ENCODE peak calls at places on chromosome 12, in eight cellular contexts. V, Z, U, Y, B, F, W and X are unnamed samples.

GRCh38 chr12:29350080-29350479 is 30.9 kb downstream of the ERGIC2 start:
- DNase-seq in V (peak; percentile 36), Z (no peak), U (peak; percentile 94), Y (no peak), B (peak; percentile 22), F (peak; percentile 64), W (no peak), X (no peak)

GRCh38 chr12:24447678-24448077 is 498.2 kb upstream of the SOX5 start:
- DNase-seq in V (no peak), Z (no peak), U (no peak), Y (no peak), B (no peak), F (no peak), W (no peak), X (no peak)

GRCh38 chr12:3202734-3203446 is 125.7 kb downstream of the TSPAN9 start:
- DNase-seq in V (peak; percentile 34), Z (peak; percentile 62), U (peak; percentile 64), Y (peak; percentile 81), B (peak; percentile 47), F (peak; percentile 61), W (peak; percentile 76), X (no peak)

GRCh38 chr12:2544213-2544612 is 250.6 kb upstream of the FKBP4 start:
- DNase-seq in V (no peak), Z (no peak), U (no peak), Y (no peak), B (no peak), F (no peak), W (no peak), X (no peak)

GRCh38 chr12:13801543-13801942 is 179.9 kb downstream of the GRIN2B start:
- DNase-seq in V (no peak), Z (no peak), U (no peak), Y (no peak), B (no peak), F (no peak), W (no peak), X (no peak)

GRCh38 chr12:125081427-125081826 is 16.2 kb downstream of the AACS start:
- DNase-seq in V (no peak), Z (no peak), U (no peak), Y (no peak), B (no peak), F (no peak), W (no peak), X (no peak)

GRCh38 chr12:31590730-31591307 is at the start of gene DENND5B:
- DNase-seq in V (peak; percentile 61), Z (peak; percentile 70), U (peak; percentile 42), Y (peak; percentile 65), B (peak; percentile 78), F (peak; percentile 87), W (peak; percentile 92), X (peak; percentile 70)

GRCh38 chr12:69239922-69240624 is 704 bp downstream of the CPSF6 start:
- DNase-seq in V (peak; percentile 15), Z (peak; percentile 66), U (peak; percentile 29), Y (peak; percentile 56), B (peak; percentile 57), F (peak; percentile 72), W (peak; percentile 81), X (peak; percentile 54)

GRCh38 chr12:22729898-22730443 is 105.0 kb downstream of the ETNK1 start:
- DNase-seq in V (peak; percentile 80), Z (peak; percentile 40), U (no peak), Y (no peak), B (no peak), F (peak; percentile 71), W (no peak), X (no peak)

GRCh38 chr12:58309806-58310205 is 368.4 kb downstream of the ATP23 start:
- DNase-seq in V (no peak), Z (no peak), U (peak; percentile 43), Y (no peak), B (no peak), F (no peak), W (no peak), X (no peak)

GRCh38 chr12:53969588-53970259 is 3.2 kb upstream of the HOXC11 start:
- DNase-seq in V (no peak), Z (no peak), U (no peak), Y (no peak), B (no peak), F (no peak), W (no peak), X (no peak)

GRCh38 chr12:1812650-1813302 is 7.6 kb upstream of the LRTM2 start:
- DNase-seq in V (peak; percentile 48), Z (no peak), U (no peak), Y (no peak), B (no peak), F (peak; percentile 36), W (no peak), X (peak; percentile 63)

GRCh38 chr12:103247531-103247930 is 248.2 kb downstream of the C12orf42 start:
- DNase-seq in V (no peak), Z (no peak), U (no peak), Y (no peak), B (no peak), F (no peak), W (no peak), X (no peak)

GRCh38 chr12:52867636-52868035 is 18.8 kb upstream of the KRT78 start:
- DNase-seq in V (no peak), Z (no peak), U (no peak), Y (peak; percentile 73), B (peak; percentile 76), F (peak; percentile 15), W (no peak), X (no peak)

GRCh38 chr12:107801150-107801549 is 26.6 kb downstream of the ASCL4 start:
- DNase-seq in V (peak; percentile 39), Z (no peak), U (no peak), Y (no peak), B (no peak), F (peak; percentile 14), W (no peak), X (no peak)

GRCh38 chr12:54393350-54393655 is 8.8 kb upstream of the ZNF385A start:
- DNase-seq in V (no peak), Z (no peak), U (no peak), Y (no peak), B (no peak), F (no peak), W (peak; percentile 52), X (no peak)

GRCh38 chr12:77983859-77984258 is 153.2 kb downstream of the NAV3 start:
- DNase-seq in V (no peak), Z (no peak), U (no peak), Y (no peak), B (no peak), F (no peak), W (no peak), X (no peak)
- H3K4me2 ChIP-seq in V (no peak overlapping the region), Z (no peak overlapping the region), U (no peak overlapping the region), Y (no peak overlapping the region), B (no peak overlapping the region), F (no peak overlapping the region), W (no peak overlapping the region), X (no peak overlapping the region)

DNA sequence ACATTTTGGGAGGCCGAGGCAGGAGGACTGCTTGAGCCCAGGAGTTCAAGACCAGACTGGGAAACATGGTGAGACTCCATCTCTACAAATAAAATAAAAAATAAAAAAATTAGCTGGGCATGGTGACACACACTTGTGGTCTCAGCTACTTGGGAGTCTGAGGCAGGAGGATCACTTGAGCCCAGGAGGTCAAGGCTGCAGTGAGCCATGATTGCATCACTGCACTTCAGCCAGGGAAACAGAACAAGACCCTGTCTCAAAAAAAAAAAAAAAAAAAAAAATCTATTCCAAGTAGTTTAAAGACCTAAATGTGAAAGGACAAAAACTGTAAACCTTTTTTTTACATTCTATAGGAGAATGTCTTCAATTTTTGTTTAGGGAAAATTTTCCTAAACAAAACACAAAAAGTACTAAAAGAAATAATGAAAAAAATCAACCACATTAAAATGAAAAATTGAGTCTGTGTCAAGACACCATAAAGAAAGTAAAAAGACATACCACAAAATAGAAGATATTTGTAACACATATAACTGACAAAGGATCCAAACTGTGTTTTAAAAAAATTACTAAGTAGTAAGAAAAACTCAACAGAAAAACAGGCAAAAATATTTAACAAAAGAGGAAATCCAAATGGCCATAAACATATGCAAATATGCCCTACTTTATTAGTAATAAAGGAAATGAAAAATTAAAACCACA is 17.0 kb downstream of the TMEM116 start:
- DNase-seq in V (no peak), Z (no peak), U (no peak), Y (no peak), B (no peak), F (no peak), W (no peak), X (no peak)
- H3K4me1 ChIP-seq in V (peaks cover 2% of the 10 kb centered on the region), Z (no peaks in the 10 kb centered on the region), U (peaks cover 5% of the 10 kb centered on the region), Y (no peaks in the 10 kb centered on the region), B (peaks cover 3% of the 10 kb centered on the region), F (no peaks in the 10 kb centered on the region), W (no peaks in the 10 kb centered on the region), X (no peaks in the 10 kb centered on the region)

DNA sequence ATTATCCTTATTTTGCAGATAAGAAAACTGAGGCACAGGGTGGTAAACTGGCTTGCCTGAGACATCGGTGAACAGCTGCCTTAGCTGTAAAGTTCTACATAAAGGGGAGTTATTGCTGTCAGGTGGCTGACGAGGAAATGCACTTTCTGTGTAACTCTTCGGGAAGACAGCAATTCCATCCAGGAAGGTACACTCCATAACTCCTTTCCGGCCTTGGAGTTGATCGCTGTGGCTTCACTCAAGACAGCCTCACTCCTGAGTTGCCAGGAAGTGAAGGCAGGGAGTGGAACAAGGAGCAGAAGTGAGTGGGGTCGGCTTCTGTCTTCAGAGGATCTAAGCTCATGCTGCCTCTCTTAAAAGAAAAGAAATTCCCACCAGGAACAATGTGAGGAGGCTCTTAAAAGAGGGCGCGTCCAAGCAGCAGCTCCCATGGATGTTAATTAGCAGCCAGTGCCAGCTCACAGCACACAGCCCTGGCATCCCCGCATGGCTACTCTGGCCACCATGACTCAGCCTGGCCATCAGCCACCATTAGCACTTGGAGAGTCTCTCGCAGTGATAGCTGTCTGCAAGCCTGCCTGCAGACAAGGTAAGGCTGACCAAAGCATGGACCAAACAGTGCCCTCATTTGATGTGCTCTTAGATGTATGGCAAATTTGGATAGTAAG is 60.3 kb downstream of the NUAK1 start:
- DNase-seq in V (peak; percentile 64), Z (no peak), U (peak; percentile 69), Y (peak; percentile 27), B (peak; percentile 59), F (peak; percentile 97), W (no peak), X (no peak)
- H3K4me2 ChIP-seq in V (no peak overlapping the region), Z (no peak overlapping the region), U (no peak overlapping the region), Y (no peak overlapping the region), B (peak overlapping the region; percentile 55), F (peak overlapping the region; percentile 30), W (no peak overlapping the region), X (no peak overlapping the region)

DNA sequence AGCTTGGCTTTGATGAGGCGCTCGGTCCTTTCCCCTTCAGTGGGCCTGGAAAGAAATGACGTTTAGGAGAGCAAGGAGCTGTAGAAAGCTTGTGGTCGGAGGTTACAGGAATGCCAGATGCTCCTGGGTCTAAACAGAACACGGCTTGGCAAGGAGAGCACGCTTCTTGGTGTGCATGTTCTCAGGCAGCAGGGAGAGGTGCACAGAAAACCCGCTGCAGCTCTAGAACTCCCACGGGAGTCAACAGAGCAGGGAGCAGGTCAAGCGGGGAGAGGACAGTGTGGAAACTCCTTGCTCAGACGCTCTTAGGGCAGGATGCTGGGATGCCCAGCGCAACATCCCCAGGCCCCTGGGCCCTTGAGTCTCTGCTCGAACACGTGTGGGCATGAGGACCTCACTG is 51.0 kb downstream of the SSH1 start:
- DNase-seq in V (peak; percentile 40), Z (no peak), U (no peak), Y (no peak), B (no peak), F (peak; percentile 13), W (no peak), X (no peak)
- H3K4me1 ChIP-seq in V (peaks cover 36% of the 10 kb centered on the region), Z (peaks cover 2% of the 10 kb centered on the region), U (peaks cover 6% of the 10 kb centered on the region), Y (peaks cover 1% of the 10 kb centered on the region), B (peaks cover 6% of the 10 kb centered on the region), F (peaks cover 53% of the 10 kb centered on the region), W (peaks cover 27% of the 10 kb centered on the region), X (peaks cover 30% of the 10 kb centered on the region)

GRCh38 chr12:50934981-50935807 is 17.1 kb upstream of the HIGD1C start:
- DNase-seq in V (peak; percentile 67), Z (no peak), U (no peak), Y (no peak), B (no peak), F (peak; percentile 53), W (no peak), X (peak; percentile 74)
- H3K4me2 ChIP-seq in V (peak overlapping the region; percentile 91), Z (no peak overlapping the region), U (no peak overlapping the region), Y (no peak overlapping the region), B (peak overlapping the region; percentile 31), F (peak overlapping the region; percentile 79), W (no peak overlapping the region), X (no peak overlapping the region)